ENCODE peak calls at places on chromosomes 7 and 10, in four cellular contexts. F is HepG2, L is omental fat pad, V is IMR-90. A is an unnamed sample.

GRCh38 chr7:117349545-117349944 is 26.7 kb upstream of the WNT2 start:
- ATAC-seq in F (no peak), L (no peak), V (no peak), A (no peak)

GRCh38 chr10:51724038-51724437 is 24.6 kb upstream of the CSTF2T start:
- ATAC-seq in F (no peak), L (no peak), V (no peak), A (no peak)

GRCh38 chr10:37752309-37752875 is 105.0 kb downstream of the ZNF248 start:
- ATAC-seq in F (peak), L (no peak), V (no peak), A (no peak)

GRCh38 chr10:71590786-71591350 is 128.7 kb downstream of the C10orf105 start:
- ATAC-seq in F (no peak), L (no peak), V (no peak), A (no peak)

GRCh38 chr7:142581341-142581740 is 167.9 kb upstream of the PRSS1 start:
- ATAC-seq in F (no peak), L (no peak), V (peak), A (no peak)

GRCh38 chr10:99433378-99434020 is 3.1 kb upstream of the GOT1 start:
- ATAC-seq in F (no peak), L (no peak), V (no peak), A (no peak)

GRCh38 chr7:102005933-102006332 is 188.5 kb downstream of the CUX1 start:
- ATAC-seq in F (no peak), L (no peak), V (no peak), A (no peak)

GRCh38 chr7:85341973-85342372 is 155.1 kb upstream of the SEMA3D start:
- ATAC-seq in F (no peak), L (no peak), V (no peak), A (no peak)

GRCh38 chr10:132570771-132571564 is 33.4 kb downstream of the INPP5A start:
- ATAC-seq in F (no peak), L (no peak), V (no peak), A (peak)

GRCh38 chr10:69180525-69181204 is 631 bp downstream of the SUPV3L1 start:
- ATAC-seq in F (no peak), L (peak), V (no peak), A (peak)

GRCh38 chr10:58459069-58459468 is 53.6 kb upstream of the BICC1 start:
- ATAC-seq in F (no peak), L (no peak), V (no peak), A (no peak)

GRCh38 chr7:132464740-132465139 is 111.5 kb downstream of the PLXNA4 start:
- ATAC-seq in F (no peak), L (no peak), V (no peak), A (peak)

GRCh38 chr10:115572740-115573455 is 479.7 kb downstream of the ATRNL1 start:
- ATAC-seq in F (peak), L (no peak), V (peak), A (no peak)

GRCh38 chr10:26593896-26594295 is 103.6 kb upstream of the PDSS1 start:
- ATAC-seq in F (no peak), L (no peak), V (no peak), A (no peak)

A was measured in SK-N-SH treated with all-trans-retinoic acid at 6 μM for 48 hours.